ENCODE peak calls at places on chromosomes 3 and 15, in six cellular contexts. One of them, this sample, is unnamed.

GRCh38 chr15:35289029-35289617 is 204.0 kb upstream of the NANOGP8 start:
- DNase-seq in stimulated activated CD4-positive, alpha-beta T cell treated with anti-CD3 and anti-CD28 coated beads, TNF-alpha, amount 100 ng/mL, for 1 hour: no peak
- DNase-seq in stimulated activated CD8-positive, alpha-beta memory T cell treated with anti-CD3 and anti-CD28 coated beads, Interleukin-15, amount 100 ng/mL, for 1 hour: no peak
- DNase-seq in effector memory CD8-positive, alpha-beta T cell: no peak
- DNase-seq in stimulated activated naive CD8-positive, alpha-beta T cell treated with anti-CD3 and anti-CD28 coated beads, Interleukin-15, amount 100 ng/mL, for 72 hours: no peak
- DNase-seq in HCEC 1CT: peak; percentile 74
- DNase-seq in this sample: peak; percentile 16

GRCh38 chr3:36741285-36741684 is 23.1 kb downstream of the DCLK3 start:
- DNase-seq in stimulated activated CD4-positive, alpha-beta T cell treated with anti-CD3 and anti-CD28 coated beads, TNF-alpha, amount 100 ng/mL, for 1 hour: no peak
- DNase-seq in stimulated activated CD8-positive, alpha-beta memory T cell treated with anti-CD3 and anti-CD28 coated beads, Interleukin-15, amount 100 ng/mL, for 1 hour: no peak
- DNase-seq in effector memory CD8-positive, alpha-beta T cell: no peak
- DNase-seq in stimulated activated naive CD8-positive, alpha-beta T cell treated with anti-CD3 and anti-CD28 coated beads, Interleukin-15, amount 100 ng/mL, for 72 hours: no peak
- DNase-seq in HCEC 1CT: peak; percentile 12
- DNase-seq in this sample: no peak

GRCh38 chr3:133880886-133881455 is 14.7 kb downstream of the RAB6B start:
- DNase-seq in stimulated activated CD4-positive, alpha-beta T cell treated with anti-CD3 and anti-CD28 coated beads, TNF-alpha, amount 100 ng/mL, for 1 hour: no peak
- DNase-seq in stimulated activated CD8-positive, alpha-beta memory T cell treated with anti-CD3 and anti-CD28 coated beads, Interleukin-15, amount 100 ng/mL, for 1 hour: no peak
- DNase-seq in effector memory CD8-positive, alpha-beta T cell: no peak
- DNase-seq in stimulated activated naive CD8-positive, alpha-beta T cell treated with anti-CD3 and anti-CD28 coated beads, Interleukin-15, amount 100 ng/mL, for 72 hours: no peak
- DNase-seq in HCEC 1CT: no peak
- DNase-seq in this sample: no peak

GRCh38 chr3:43748179-43748578 is 57.4 kb downstream of the ABHD5 start:
- DNase-seq in stimulated activated CD4-positive, alpha-beta T cell treated with anti-CD3 and anti-CD28 coated beads, TNF-alpha, amount 100 ng/mL, for 1 hour: no peak
- DNase-seq in stimulated activated CD8-positive, alpha-beta memory T cell treated with anti-CD3 and anti-CD28 coated beads, Interleukin-15, amount 100 ng/mL, for 1 hour: no peak
- DNase-seq in effector memory CD8-positive, alpha-beta T cell: no peak
- DNase-seq in stimulated activated naive CD8-positive, alpha-beta T cell treated with anti-CD3 and anti-CD28 coated beads, Interleukin-15, amount 100 ng/mL, for 72 hours: no peak
- DNase-seq in HCEC 1CT: peak; percentile 79
- DNase-seq in this sample: no peak

GRCh38 chr3:65844370-65844769 is 194.3 kb downstream of the MAGI1 start:
- DNase-seq in stimulated activated CD4-positive, alpha-beta T cell treated with anti-CD3 and anti-CD28 coated beads, TNF-alpha, amount 100 ng/mL, for 1 hour: no peak
- DNase-seq in stimulated activated CD8-positive, alpha-beta memory T cell treated with anti-CD3 and anti-CD28 coated beads, Interleukin-15, amount 100 ng/mL, for 1 hour: no peak
- DNase-seq in effector memory CD8-positive, alpha-beta T cell: no peak
- DNase-seq in stimulated activated naive CD8-positive, alpha-beta T cell treated with anti-CD3 and anti-CD28 coated beads, Interleukin-15, amount 100 ng/mL, for 72 hours: no peak
- DNase-seq in HCEC 1CT: no peak
- DNase-seq in this sample: no peak

GRCh38 chr15:62066663-62067447 is at the start of gene C2CD4A:
- DNase-seq in stimulated activated CD4-positive, alpha-beta T cell treated with anti-CD3 and anti-CD28 coated beads, TNF-alpha, amount 100 ng/mL, for 1 hour: peak; percentile 21
- DNase-seq in stimulated activated CD8-positive, alpha-beta memory T cell treated with anti-CD3 and anti-CD28 coated beads, Interleukin-15, amount 100 ng/mL, for 1 hour: peak; percentile 24
- DNase-seq in effector memory CD8-positive, alpha-beta T cell: peak; percentile 42
- DNase-seq in stimulated activated naive CD8-positive, alpha-beta T cell treated with anti-CD3 and anti-CD28 coated beads, Interleukin-15, amount 100 ng/mL, for 72 hours: peak; percentile 43
- DNase-seq in HCEC 1CT: no peak
- DNase-seq in this sample: peak; percentile 39

GRCh38 chr3:155070932-155071387 is 9.2 kb upstream of the MME start:
- DNase-seq in stimulated activated CD4-positive, alpha-beta T cell treated with anti-CD3 and anti-CD28 coated beads, TNF-alpha, amount 100 ng/mL, for 1 hour: no peak
- DNase-seq in stimulated activated CD8-positive, alpha-beta memory T cell treated with anti-CD3 and anti-CD28 coated beads, Interleukin-15, amount 100 ng/mL, for 1 hour: no peak
- DNase-seq in effector memory CD8-positive, alpha-beta T cell: no peak
- DNase-seq in stimulated activated naive CD8-positive, alpha-beta T cell treated with anti-CD3 and anti-CD28 coated beads, Interleukin-15, amount 100 ng/mL, for 72 hours: no peak
- DNase-seq in HCEC 1CT: peak; percentile 99
- DNase-seq in this sample: no peak

GRCh38 chr15:49135893-49136292 is 19.5 kb downstream of the COPS2 start:
- DNase-seq in stimulated activated CD4-positive, alpha-beta T cell treated with anti-CD3 and anti-CD28 coated beads, TNF-alpha, amount 100 ng/mL, for 1 hour: no peak
- DNase-seq in stimulated activated CD8-positive, alpha-beta memory T cell treated with anti-CD3 and anti-CD28 coated beads, Interleukin-15, amount 100 ng/mL, for 1 hour: no peak
- DNase-seq in effector memory CD8-positive, alpha-beta T cell: no peak
- DNase-seq in stimulated activated naive CD8-positive, alpha-beta T cell treated with anti-CD3 and anti-CD28 coated beads, Interleukin-15, amount 100 ng/mL, for 72 hours: no peak
- DNase-seq in HCEC 1CT: peak; percentile 94
- DNase-seq in this sample: no peak

GRCh38 chr3:102206506-102207145 is 228.2 kb upstream of the ZPLD1 start:
- DNase-seq in stimulated activated CD4-positive, alpha-beta T cell treated with anti-CD3 and anti-CD28 coated beads, TNF-alpha, amount 100 ng/mL, for 1 hour: no peak
- DNase-seq in stimulated activated CD8-positive, alpha-beta memory T cell treated with anti-CD3 and anti-CD28 coated beads, Interleukin-15, amount 100 ng/mL, for 1 hour: no peak
- DNase-seq in effector memory CD8-positive, alpha-beta T cell: no peak
- DNase-seq in stimulated activated naive CD8-positive, alpha-beta T cell treated with anti-CD3 and anti-CD28 coated beads, Interleukin-15, amount 100 ng/mL, for 72 hours: no peak
- DNase-seq in HCEC 1CT: peak; percentile 66
- DNase-seq in this sample: no peak

GRCh38 chr3:119304201-119304713 is 10.1 kb downstream of the ARHGAP31 start:
- DNase-seq in stimulated activated CD4-positive, alpha-beta T cell treated with anti-CD3 and anti-CD28 coated beads, TNF-alpha, amount 100 ng/mL, for 1 hour: no peak
- DNase-seq in stimulated activated CD8-positive, alpha-beta memory T cell treated with anti-CD3 and anti-CD28 coated beads, Interleukin-15, amount 100 ng/mL, for 1 hour: no peak
- DNase-seq in effector memory CD8-positive, alpha-beta T cell: no peak
- DNase-seq in stimulated activated naive CD8-positive, alpha-beta T cell treated with anti-CD3 and anti-CD28 coated beads, Interleukin-15, amount 100 ng/mL, for 72 hours: no peak
- DNase-seq in HCEC 1CT: peak; percentile 69
- DNase-seq in this sample: no peak

GRCh38 chr3:5022966-5023776 is 43.9 kb downstream of the BHLHE40 start:
- DNase-seq in stimulated activated CD4-positive, alpha-beta T cell treated with anti-CD3 and anti-CD28 coated beads, TNF-alpha, amount 100 ng/mL, for 1 hour: no peak
- DNase-seq in stimulated activated CD8-positive, alpha-beta memory T cell treated with anti-CD3 and anti-CD28 coated beads, Interleukin-15, amount 100 ng/mL, for 1 hour: no peak
- DNase-seq in effector memory CD8-positive, alpha-beta T cell: no peak
- DNase-seq in stimulated activated naive CD8-positive, alpha-beta T cell treated with anti-CD3 and anti-CD28 coated beads, Interleukin-15, amount 100 ng/mL, for 72 hours: no peak
- DNase-seq in HCEC 1CT: peak; percentile 99
- DNase-seq in this sample: no peak

GRCh38 chr3:46953265-46954010 is 23.1 kb downstream of the CCDC12 start:
- DNase-seq in stimulated activated CD4-positive, alpha-beta T cell treated with anti-CD3 and anti-CD28 coated beads, TNF-alpha, amount 100 ng/mL, for 1 hour: no peak
- DNase-seq in stimulated activated CD8-positive, alpha-beta memory T cell treated with anti-CD3 and anti-CD28 coated beads, Interleukin-15, amount 100 ng/mL, for 1 hour: no peak
- DNase-seq in effector memory CD8-positive, alpha-beta T cell: no peak
- DNase-seq in stimulated activated naive CD8-positive, alpha-beta T cell treated with anti-CD3 and anti-CD28 coated beads, Interleukin-15, amount 100 ng/mL, for 72 hours: no peak
- DNase-seq in HCEC 1CT: no peak
- DNase-seq in this sample: peak; percentile 89

GRCh38 chr3:116474356-116475200 is 29.3 kb upstream of the LSAMP start:
- DNase-seq in stimulated activated CD4-positive, alpha-beta T cell treated with anti-CD3 and anti-CD28 coated beads, TNF-alpha, amount 100 ng/mL, for 1 hour: no peak
- DNase-seq in stimulated activated CD8-positive, alpha-beta memory T cell treated with anti-CD3 and anti-CD28 coated beads, Interleukin-15, amount 100 ng/mL, for 1 hour: no peak
- DNase-seq in effector memory CD8-positive, alpha-beta T cell: no peak
- DNase-seq in stimulated activated naive CD8-positive, alpha-beta T cell treated with anti-CD3 and anti-CD28 coated beads, Interleukin-15, amount 100 ng/mL, for 72 hours: no peak
- DNase-seq in HCEC 1CT: no peak
- DNase-seq in this sample: no peak

GRCh38 chr3:148948913-148949657 is 42.3 kb upstream of the GYG1 start:
- DNase-seq in stimulated activated CD4-positive, alpha-beta T cell treated with anti-CD3 and anti-CD28 coated beads, TNF-alpha, amount 100 ng/mL, for 1 hour: no peak
- DNase-seq in stimulated activated CD8-positive, alpha-beta memory T cell treated with anti-CD3 and anti-CD28 coated beads, Interleukin-15, amount 100 ng/mL, for 1 hour: no peak
- DNase-seq in effector memory CD8-positive, alpha-beta T cell: no peak
- DNase-seq in stimulated activated naive CD8-positive, alpha-beta T cell treated with anti-CD3 and anti-CD28 coated beads, Interleukin-15, amount 100 ng/mL, for 72 hours: no peak
- DNase-seq in HCEC 1CT: no peak
- DNase-seq in this sample: no peak

GRCh38 chr3:124951511-124952390 is 17.2 kb upstream of the MUC13 start:
- DNase-seq in stimulated activated CD4-positive, alpha-beta T cell treated with anti-CD3 and anti-CD28 coated beads, TNF-alpha, amount 100 ng/mL, for 1 hour: no peak
- DNase-seq in stimulated activated CD8-positive, alpha-beta memory T cell treated with anti-CD3 and anti-CD28 coated beads, Interleukin-15, amount 100 ng/mL, for 1 hour: no peak
- DNase-seq in effector memory CD8-positive, alpha-beta T cell: no peak
- DNase-seq in stimulated activated naive CD8-positive, alpha-beta T cell treated with anti-CD3 and anti-CD28 coated beads, Interleukin-15, amount 100 ng/mL, for 72 hours: no peak
- DNase-seq in HCEC 1CT: peak; percentile 70
- DNase-seq in this sample: no peak

GRCh38 chr15:33448961-33449611 is 138.3 kb downstream of the RYR3 start:
- DNase-seq in stimulated activated CD4-positive, alpha-beta T cell treated with anti-CD3 and anti-CD28 coated beads, TNF-alpha, amount 100 ng/mL, for 1 hour: no peak
- DNase-seq in stimulated activated CD8-positive, alpha-beta memory T cell treated with anti-CD3 and anti-CD28 coated beads, Interleukin-15, amount 100 ng/mL, for 1 hour: no peak
- DNase-seq in effector memory CD8-positive, alpha-beta T cell: no peak
- DNase-seq in stimulated activated naive CD8-positive, alpha-beta T cell treated with anti-CD3 and anti-CD28 coated beads, Interleukin-15, amount 100 ng/mL, for 72 hours: no peak
- DNase-seq in HCEC 1CT: no peak
- DNase-seq in this sample: no peak